ENCODE peak calls at places on chromosomes 4 and X, in ten cellular contexts. Y is NCI-H1092; A is Right ventricle myocardium superior; G is activated CD4-positive, CD25-positive, alpha-beta regulatory T cell; N is islet precursor cell; Z is LoVo; X is Calu3; T is AG09309; V is stimulated activated CD4-positive, alpha-beta T cell treated with anti-CD3 and anti-CD28 coated beads, Interleukin-4, amount 100 ng/mL, for 24 hours; D is mesothelial cell of epicardium. M is an unnamed sample.

GRCh38 chr4:125187621-125188176 is 127.1 kb upstream of the FAT4 start:
- DNase-seq in Y (no peak), A (no peak), G (no peak), N (peak), Z (no peak), X (no peak), T (peak), V (no peak), D (no peak), M (no peak)

GRCh38 chrX:69028761-69029120 is 136.5 kb downstream of the PJA1 start:
- DNase-seq in Y (no peak), A (no peak), G (no peak), N (no peak), Z (no peak), X (no peak), T (no peak), V (no peak), D (no peak), M (peak)

GRCh38 chrX:148976571-148976970 is 476.2 kb downstream of the AFF2 start:
- DNase-seq in Y (no peak), A (no peak), G (no peak), N (no peak), Z (no peak), X (no peak), T (no peak), V (no peak), D (no peak), M (no peak)

GRCh38 chrX:128807367-128807766 is 715.9 kb downstream of the SMARCA1 start:
- DNase-seq in Y (no peak), A (no peak), G (no peak), N (no peak), Z (no peak), X (no peak), T (no peak), V (no peak), D (no peak), M (no peak)

GRCh38 chr4:124711469-124712416 is 789 bp downstream of the ANKRD50 start:
- DNase-seq in Y (peak), A (no peak), G (no peak), N (peak), Z (peak), X (peak), T (peak), V (no peak), D (no peak), M (no peak)

GRCh38 chr4:98143001-98143899 is at the start of gene STPG2:
- DNase-seq in Y (peak), A (peak), G (peak), N (peak), Z (peak), X (peak), T (peak), V (peak), D (peak), M (peak)

GRCh38 chrX:1546601-1547275 is 9.8 kb upstream of the P2RY8 start:
- DNase-seq in Y (no peak), A (no peak), G (no peak), N (peak), Z (no peak), X (no peak), T (no peak), V (no peak), D (peak), M (peak)

GRCh38 chr4:152014280-152014679 is 253.5 kb upstream of the GATB start:
- DNase-seq in Y (no peak), A (no peak), G (no peak), N (no peak), Z (no peak), X (no peak), T (no peak), V (peak), D (no peak), M (no peak)

GRCh38 chr4:109049926-109050325 is 252.5 kb downstream of the COL25A1 start:
- DNase-seq in Y (no peak), A (no peak), G (no peak), N (no peak), Z (no peak), X (no peak), T (no peak), V (no peak), D (no peak), M (no peak)

GRCh38 chr4:8468746-8469535 is 28.4 kb downstream of the TRMT44 start:
- DNase-seq in Y (no peak), A (peak), G (no peak), N (peak), Z (peak), X (peak), T (no peak), V (peak), D (peak), M (no peak)